ENCODE peak calls at places on chromosomes 13 and 19, in four cellular contexts. H, S, G and Z are unnamed samples.

GRCh38 chr19:49832556-49832955 is 14.5 kb downstream of the MED25 start:
- DNase-seq in S (no peak), G (no peak), H (no peak), Z (no peak)

GRCh38 chr19:55258476-55258827 is 365 bp downstream of the PPP6R1 start:
- DNase-seq in H (no peak), S (no peak), G (no peak), Z (no peak)

GRCh38 chr13:95752677-95753076 is 75.7 kb downstream of the DNAJC3 start:
- DNase-seq in H (no peak), S (no peak), G (no peak), Z (no peak)

GRCh38 chr19:12946092-12946845 is 607 bp downstream of the RAD23A start:
- DNase-seq in G (peak; percentile 71), H (peak; percentile 75), S (peak; percentile 68), Z (peak; percentile 84)

GRCh38 chr19:41298327-41298964 is 11.5 kb upstream of the CCDC97 start:
- DNase-seq in S (peak; percentile 84), H (peak; percentile 94), G (no peak), Z (peak; percentile 77)

GRCh38 chr13:43432948-43433347 is 353.8 kb downstream of the ENOX1 start:
- DNase-seq in H (no peak), S (no peak), G (no peak), Z (no peak)

GRCh38 chr19:41699231-41699967 is 9.0 kb upstream of the CEACAM5 start:
- DNase-seq in S (no peak), H (no peak), G (no peak), Z (no peak)

GRCh38 chr19:39996218-39996810 is 546 bp upstream of the ZNF546 start:
- DNase-seq in S (no peak), G (peak; percentile 27), H (peak; percentile 81), Z (peak; percentile 64)

GRCh38 chr13:26965976-26966375 is 205.4 kb upstream of the GPR12 start:
- DNase-seq in S (no peak), H (no peak), G (no peak), Z (peak; percentile 77)

GRCh38 chr13:45365558-45365885 is 24.5 kb upstream of the TPT1 start:
- DNase-seq in H (no peak), G (no peak), S (no peak), Z (no peak)

GRCh38 chr19:9531933-9532332 is 6.5 kb downstream of the ZNF426 start:
- DNase-seq in S (no peak), G (peak; percentile 9), H (peak; percentile 24), Z (no peak)

GRCh38 chr13:102587916-102588315 is 8.9 kb upstream of the TPP2 start:
- DNase-seq in S (no peak), G (no peak), H (no peak), Z (no peak)

GRCh38 chr19:46413262-46414031 is at the start of gene CCDC8:
- DNase-seq in S (peak; percentile 79), G (no peak), H (peak; percentile 64), Z (peak; percentile 98)

GRCh38 chr13:32790731-32791130 is 204.5 kb downstream of the PDS5B start:
- DNase-seq in H (no peak), S (no peak), G (peak; percentile 5), Z (no peak)

GRCh38 chr19:17035842-17036424 is 9.3 kb upstream of the CPAMD8 start:
- DNase-seq in H (no peak), G (no peak), S (peak; percentile 50), Z (no peak)

GRCh38 chr13:95956589-95957148 is 96.5 kb downstream of the UGGT2 start:
- DNase-seq in H (no peak), S (no peak), G (no peak), Z (peak; percentile 23)

GRCh38 chr19:12244370-12244769 is 50.3 kb downstream of the ZNF44 start:
- DNase-seq in G (peak; percentile 21), H (no peak), S (no peak), Z (no peak)

GRCh38 chr19:39676004-39676403 is 20.3 kb downstream of the LGALS16 start:
- DNase-seq in G (no peak), H (no peak), S (no peak), Z (no peak)

GRCh38 chr19:58406818-58407657 is 1.4 kb upstream of the ZNF584 start:
- DNase-seq in G (peak; percentile 58), H (no peak), S (no peak), Z (no peak)

GRCh38 chr19:4774136-4774535 is 17.4 kb upstream of the FEM1A start:
- DNase-seq in S (no peak), H (no peak), G (no peak), Z (no peak)

GRCh38 chr13:111966969-111967368 is 100.0 kb upstream of the SOX1 start:
- DNase-seq in G (no peak), H (no peak), S (no peak), Z (no peak)

GRCh38 chr19:2631213-2631821 is 71.2 kb downstream of the GNG7 start:
- DNase-seq in S (no peak), H (peak; percentile 7), G (no peak), Z (peak; percentile 48)